ENCODE peak calls at places on chromosomes 2 and 18, in ten cellular contexts. I is MCF 10A, H is progenitor cell of endocrine pancreas, A is MM.1S, Y is GM12865, F is heart left ventricle, E is endothelial cell of umbilical vein, T is astrocyte of the spinal cord, K is Peyer's patch, V is IMR-90. J is an unnamed sample.

GRCh38 chr2:121690095-121690494 is 40.8 kb upstream of the CLASP1 start:
- DNase-seq in I (no peak), H (no peak), A (no peak), Y (no peak), F (no peak), E (no peak), T (no peak), K (no peak), V (no peak), J (no peak)

GRCh38 chr2:96839288-96839874 is 4.4 kb downstream of the ANKRD23 start:
- DNase-seq in I (no peak), H (no peak), A (peak; percentile 94), Y (peak; percentile 65), F (peak; percentile 53), E (no peak), T (no peak), K (peak; percentile 63), V (no peak), J (peak; percentile 73)

GRCh38 chr2:219724628-219725027 is 97.2 kb downstream of the SLC4A3 start:
- DNase-seq in I (peak; percentile 49), H (no peak), A (no peak), Y (no peak), F (no peak), E (no peak), T (no peak), K (no peak), V (peak; percentile 73), J (no peak)

GRCh38 chr2:119184512-119184911 is 26.0 kb upstream of the C1QL2 start:
- DNase-seq in I (peak; percentile 74), H (no peak), A (no peak), Y (no peak), F (no peak), E (no peak), T (no peak), K (no peak), V (no peak), J (no peak)

GRCh38 chr18:78601349-78601748 is 378.3 kb upstream of the SALL3 start:
- DNase-seq in I (no peak), H (no peak), A (no peak), Y (no peak), F (no peak), E (no peak), T (no peak), K (no peak), V (no peak), J (no peak)

GRCh38 chr2:68888038-68888704 is 17.0 kb upstream of the BMP10 start:
- DNase-seq in I (no peak), H (no peak), A (no peak), Y (no peak), F (no peak), E (no peak), T (no peak), K (no peak), V (no peak), J (no peak)

GRCh38 chr2:86372641-86373502 is 35.4 kb upstream of the REEP1 start:
- DNase-seq in I (peak; percentile 70), H (no peak), A (no peak), Y (peak; percentile 35), F (no peak), E (peak; percentile 57), T (peak; percentile 25), K (no peak), V (peak; percentile 42), J (no peak)

GRCh38 chr2:12213222-12213621 is 466.8 kb downstream of the LPIN1 start:
- DNase-seq in I (peak; percentile 1), H (no peak), A (no peak), Y (no peak), F (no peak), E (peak; percentile 11), T (peak; percentile 6), K (no peak), V (no peak), J (no peak)

GRCh38 chr18:22066083-22066485 is 103.3 kb upstream of the GATA6 start:
- DNase-seq in I (no peak), H (no peak), A (no peak), Y (no peak), F (no peak), E (no peak), T (no peak), K (no peak), V (no peak), J (no peak)

GRCh38 chr2:217246108-217246507 is 386.2 kb upstream of the TNP1 start:
- DNase-seq in I (no peak), H (no peak), A (no peak), Y (no peak), F (no peak), E (no peak), T (no peak), K (no peak), V (no peak), J (no peak)

GRCh38 chr2:197383825-197384224 is 51.0 kb downstream of the SF3B1 start:
- DNase-seq in I (no peak), H (no peak), A (no peak), Y (no peak), F (no peak), E (no peak), T (no peak), K (no peak), V (no peak), J (no peak)

GRCh38 chr2:592737-593136 is 84.5 kb downstream of the TMEM18 start:
- DNase-seq in I (no peak), H (no peak), A (no peak), Y (no peak), F (no peak), E (no peak), T (no peak), K (no peak), V (no peak), J (no peak)

GRCh38 chr2:593354-594026 is 83.7 kb downstream of the TMEM18 start:
- DNase-seq in I (no peak), H (no peak), A (no peak), Y (no peak), F (no peak), E (no peak), T (no peak), K (no peak), V (no peak), J (no peak)

GRCh38 chr2:595141-595805 is 81.9 kb downstream of the TMEM18 start:
- DNase-seq in I (no peak), H (no peak), A (no peak), Y (no peak), F (no peak), E (no peak), T (no peak), K (no peak), V (no peak), J (no peak)

GRCh38 chr2:595831-596592 is 81.2 kb downstream of the TMEM18 start:
- DNase-seq in I (no peak), H (no peak), A (no peak), Y (no peak), F (no peak), E (no peak), T (no peak), K (no peak), V (no peak), J (no peak)

DNA sequence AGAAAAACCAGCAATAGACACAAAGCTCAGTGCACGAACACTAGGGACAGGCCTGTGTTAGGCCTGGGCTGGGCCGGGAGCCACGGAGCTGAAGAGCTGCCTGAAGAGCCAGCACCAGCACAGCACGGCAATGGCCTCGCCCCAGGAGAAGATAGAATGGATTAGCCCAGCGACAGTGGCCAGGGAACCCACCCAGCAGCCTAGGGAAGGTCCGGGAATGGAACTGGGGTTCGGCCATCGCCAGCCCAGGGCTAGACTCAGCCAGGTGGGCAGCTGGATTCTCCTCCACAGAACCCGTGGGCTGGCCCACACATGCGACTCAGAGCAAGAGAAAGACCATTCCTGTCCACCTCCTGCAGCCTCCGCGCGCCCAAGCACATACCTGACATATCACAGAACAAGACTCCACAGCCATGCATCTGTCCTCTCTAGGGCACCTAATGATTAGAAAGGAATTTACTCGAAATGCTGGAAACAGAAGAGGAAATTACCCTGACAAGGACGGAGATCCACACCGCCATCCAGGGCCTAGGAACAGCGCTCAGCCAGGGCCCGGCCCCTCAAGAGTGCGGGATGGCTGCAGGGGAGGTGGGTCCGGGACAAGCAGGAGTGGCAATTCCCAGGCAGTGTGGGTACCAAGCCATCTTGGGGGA is 82.8 kb downstream of the TMEM18 start:
- DNase-seq in I (no peak), H (no peak), A (no peak), Y (no peak), F (no peak), E (no peak), T (no peak), K (no peak), V (no peak), J (no peak)
- TF ChIP-seq CTCF in I (no peak), H (no peak), A (no peak), Y (no peak), F (no peak), E (no peak), T (no peak), K (no peak), V (no peak), J (no peak)

DNA sequence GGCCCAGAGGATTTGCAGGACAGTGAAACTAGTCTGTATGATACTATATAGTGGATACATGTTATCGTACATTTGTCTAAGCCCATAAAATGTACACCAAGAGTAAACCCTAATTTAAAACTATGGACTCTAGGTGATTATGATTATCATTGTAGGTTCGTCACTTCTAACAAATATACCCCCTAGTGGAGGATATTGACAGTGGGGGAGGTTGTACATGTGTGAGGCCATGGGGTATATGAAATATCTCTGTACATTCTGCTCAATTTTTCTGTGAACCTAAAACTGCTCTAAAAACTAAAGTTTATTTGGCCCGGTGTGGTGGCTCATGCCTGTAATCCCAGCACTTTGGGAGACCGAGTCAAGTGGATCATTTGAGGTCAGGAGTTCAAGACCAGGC is 81.2 kb upstream of the CAB39 start:
- DNase-seq in I (no peak), H (no peak), A (no peak), Y (no peak), F (no peak), E (no peak), T (no peak), K (no peak), V (no peak), J (no peak)
- TF ChIP-seq CTCF in I (no peak), H (no peak), A (no peak), Y (peak; percentile 17), F (no peak), E (no peak), T (no peak), K (no peak), V (no peak), J (no peak)

GRCh38 chr2:42877532-42877931 is 85.1 kb upstream of the HAAO start:
- DNase-seq in I (no peak), H (no peak), A (no peak), Y (no peak), F (no peak), E (no peak), T (no peak), K (no peak), V (no peak), J (no peak)
- TF ChIP-seq CTCF in I (no peak), H (no peak), A (no peak), Y (no peak), F (no peak), E (no peak), T (no peak), K (no peak), V (no peak), J (no peak)

DNA sequence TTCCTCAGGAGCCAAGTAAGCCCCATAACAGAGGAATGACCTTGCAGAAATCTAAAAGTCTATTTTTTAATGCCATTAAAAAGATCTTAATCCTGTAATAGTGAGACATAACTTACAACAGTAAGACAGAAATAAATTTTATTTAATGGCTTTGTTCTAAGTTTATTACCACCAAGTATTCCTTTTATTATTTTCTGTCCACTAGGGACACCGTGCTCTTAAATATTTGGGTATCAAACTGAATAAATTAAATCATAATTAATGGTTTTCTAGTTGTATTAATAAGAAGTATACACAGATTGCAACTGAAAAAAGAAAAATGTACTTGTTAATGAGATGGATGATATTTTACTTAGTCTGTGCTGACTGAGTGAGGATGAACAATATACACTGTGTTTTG is 3.1 kb upstream of the B4GALT6 start:
- DNase-seq in I (no peak), H (no peak), A (no peak), Y (no peak), F (no peak), E (no peak), T (no peak), K (no peak), V (no peak), J (no peak)
- TF ChIP-seq CTCF in I (peak; percentile 10), H (peak; percentile 27), A (peak; percentile 18), Y (no peak), F (no peak), E (no peak), T (peak; percentile 16), K (no peak), V (peak; percentile 4), J (no peak)

J was measured in activated B cell treated with CpG ODN at 0.5 μM for 24 hours.